ENCODE peak calls at places on chromosomes 12 and 14, in ten cellular contexts. K is heart left ventricle, U is GM23338, E is esophagus squamous epithelium, V is tibial artery, F is IMR-90, D is pancreas, M is astrocyte, R is mesendoderm, I is neural progenitor cell. P is an unnamed sample.

GRCh38 chr14:39374846-39375245 is 57.4 kb downstream of the FBXO33 start:
- DNase-seq in K (no peak), U (no peak), E (no peak), V (no peak), F (peak; percentile 74), D (no peak), M (peak; percentile 62), R (no peak), I (no peak), P (no peak)

GRCh38 chr12:79294590-79294989 is 396.2 kb downstream of the PAWR start:
- DNase-seq in K (no peak), U (no peak), E (no peak), V (no peak), F (no peak), D (no peak), M (no peak), R (no peak), I (no peak), P (no peak)

GRCh38 chr14:63781686-63782085 is 53.8 kb upstream of the SGPP1 start:
- DNase-seq in K (no peak), U (no peak), E (no peak), V (no peak), F (no peak), D (no peak), M (no peak), R (no peak), I (no peak), P (no peak)

GRCh38 chr12:117774986-117775775 is 193.6 kb downstream of the KSR2 start:
- DNase-seq in K (no peak), U (no peak), E (no peak), V (no peak), F (no peak), D (no peak), M (peak; percentile 0), R (no peak), I (no peak), P (no peak)

GRCh38 chr12:94867066-94867855 is 136.2 kb downstream of the NDUFA12 start:
- DNase-seq in K (no peak), U (no peak), E (no peak), V (no peak), F (peak; percentile 17), D (no peak), M (peak; percentile 56), R (no peak), I (no peak), P (no peak)

GRCh38 chr14:105192866-105193731 is 12.0 kb upstream of the NUDT14 start:
- DNase-seq in K (peak; percentile 58), U (no peak), E (no peak), V (no peak), F (peak; percentile 35), D (no peak), M (peak; percentile 28), R (no peak), I (no peak), P (no peak)

GRCh38 chr12:109604902-109605536 is 31.4 kb downstream of the MVK start:
- DNase-seq in K (no peak), U (no peak), E (no peak), V (no peak), F (no peak), D (no peak), M (no peak), R (peak; percentile 38), I (peak; percentile 68), P (no peak)

GRCh38 chr14:103541944-103542544 is 13.0 kb downstream of the TRMT61A start:
- DNase-seq in K (no peak), U (no peak), E (no peak), V (no peak), F (no peak), D (no peak), M (no peak), R (peak; percentile 27), I (peak; percentile 65), P (peak; percentile 91)

DNA sequence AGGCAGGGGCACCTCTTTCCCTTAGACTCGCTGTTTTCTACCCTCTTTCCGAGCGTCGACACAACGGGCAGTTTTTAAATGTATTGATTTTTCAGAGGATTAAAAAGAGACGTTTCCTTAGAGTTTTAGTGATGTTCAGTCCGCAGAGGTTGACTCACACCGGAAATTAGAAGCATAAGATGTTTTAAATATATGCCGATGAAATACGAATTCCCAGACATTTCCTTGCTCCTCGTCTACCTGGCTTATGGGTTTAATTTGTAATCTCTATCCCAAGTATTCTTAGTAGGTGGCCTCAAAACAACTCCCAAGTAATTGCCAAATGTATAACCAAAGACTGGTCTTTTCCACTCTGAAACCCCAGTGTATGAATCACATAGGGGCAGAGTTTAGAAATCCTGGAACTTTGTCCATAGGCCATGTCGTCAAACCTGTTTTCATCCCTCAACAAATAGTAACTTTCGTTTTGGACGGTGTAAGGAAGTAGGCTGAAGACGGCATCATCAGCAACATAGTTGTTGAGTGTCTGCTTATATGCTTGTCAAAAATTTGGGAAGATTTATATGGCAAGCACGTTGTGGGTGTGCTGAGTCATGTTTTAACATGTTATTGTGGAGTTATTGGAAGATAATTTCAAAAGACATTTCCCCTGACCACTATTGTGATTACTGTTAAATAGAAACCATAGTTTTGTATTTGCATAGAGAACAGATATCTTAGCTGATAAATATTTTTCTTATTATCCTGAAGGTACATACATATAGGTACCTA is 824 bp downstream of the TBK1 start:
- DNase-seq in K (no peak), U (peak; percentile 21), E (no peak), V (no peak), F (peak; percentile 90), D (no peak), M (peak; percentile 86), R (peak; percentile 27), I (no peak), P (peak; percentile 30)
- H3K36me3 ChIP-seq in K (no peaks in the 10 kb centered on the region), U (peaks cover 6% of the 10 kb centered on the region), E (no peaks in the 10 kb centered on the region), V (peaks cover 11% of the 10 kb centered on the region), F (peaks cover 11% of the 10 kb centered on the region), D (no peaks in the 10 kb centered on the region), M (peaks cover 4% of the 10 kb centered on the region), R (no peaks in the 10 kb centered on the region), I (no peaks in the 10 kb centered on the region), P (peaks cover 6% of the 10 kb centered on the region)

GRCh38 chr14:60165547-60165876 is 314 bp upstream of the DHRS7 start:
- DNase-seq in K (no peak), U (no peak), E (no peak), V (no peak), F (no peak), D (no peak), M (no peak), R (no peak), I (no peak), P (no peak)

GRCh38 chr14:60164404-60164716 is 838 bp downstream of the DHRS7 start:
- DNase-seq in K (no peak), U (no peak), E (no peak), V (no peak), F (no peak), D (no peak), M (no peak), R (no peak), I (no peak), P (no peak)

GRCh38 chr14:60161176-60162107 is 3.8 kb downstream of the DHRS7 start:
- DNase-seq in K (no peak), U (peak; percentile 41), E (no peak), V (no peak), F (peak; percentile 18), D (no peak), M (no peak), R (no peak), I (no peak), P (peak; percentile 16)

GRCh38 chr14:60164717-60165546 is at the start of gene DHRS7:
- DNase-seq in K (peak; percentile 87), U (peak; percentile 77), E (no peak), V (peak; percentile 92), F (peak; percentile 71), D (peak; percentile 83), M (peak; percentile 68), R (peak; percentile 86), I (peak; percentile 92), P (peak; percentile 90)

DNA sequence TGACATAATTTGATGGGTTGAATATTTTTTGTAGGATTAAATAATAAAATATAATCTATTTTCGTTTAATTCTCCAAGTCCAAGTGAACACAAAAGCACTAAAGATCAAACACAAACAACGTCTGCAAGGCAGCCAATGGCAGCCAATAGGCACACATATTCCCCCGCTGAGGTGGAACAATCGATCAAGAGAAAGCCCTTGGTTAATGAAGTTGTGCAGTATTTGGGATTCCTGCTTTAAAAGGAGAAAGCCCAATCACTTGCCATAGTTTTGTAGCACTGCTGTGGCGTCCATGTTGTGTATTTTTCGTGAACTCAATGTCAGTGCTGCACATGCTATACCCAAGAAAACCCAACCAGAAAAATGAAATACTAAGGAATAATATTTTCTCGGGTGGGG is 1.5 kb downstream of the DHRS7 start:
- DNase-seq in K (no peak), U (peak; percentile 36), E (no peak), V (no peak), F (no peak), D (no peak), M (no peak), R (no peak), I (peak; percentile 44), P (peak; percentile 31)
- H3K4me3 ChIP-seq in K (peak overlapping the region; percentile 78), U (peak overlapping the region; percentile 67), E (peak overlapping the region; percentile 89), V (peak overlapping the region; percentile 88), F (no peak overlapping the region), D (no peak overlapping the region), M (peak overlapping the region; percentile 94), R (no peak overlapping the region), I (peak overlapping the region; percentile 75), P (no peak overlapping the region)

DNA sequence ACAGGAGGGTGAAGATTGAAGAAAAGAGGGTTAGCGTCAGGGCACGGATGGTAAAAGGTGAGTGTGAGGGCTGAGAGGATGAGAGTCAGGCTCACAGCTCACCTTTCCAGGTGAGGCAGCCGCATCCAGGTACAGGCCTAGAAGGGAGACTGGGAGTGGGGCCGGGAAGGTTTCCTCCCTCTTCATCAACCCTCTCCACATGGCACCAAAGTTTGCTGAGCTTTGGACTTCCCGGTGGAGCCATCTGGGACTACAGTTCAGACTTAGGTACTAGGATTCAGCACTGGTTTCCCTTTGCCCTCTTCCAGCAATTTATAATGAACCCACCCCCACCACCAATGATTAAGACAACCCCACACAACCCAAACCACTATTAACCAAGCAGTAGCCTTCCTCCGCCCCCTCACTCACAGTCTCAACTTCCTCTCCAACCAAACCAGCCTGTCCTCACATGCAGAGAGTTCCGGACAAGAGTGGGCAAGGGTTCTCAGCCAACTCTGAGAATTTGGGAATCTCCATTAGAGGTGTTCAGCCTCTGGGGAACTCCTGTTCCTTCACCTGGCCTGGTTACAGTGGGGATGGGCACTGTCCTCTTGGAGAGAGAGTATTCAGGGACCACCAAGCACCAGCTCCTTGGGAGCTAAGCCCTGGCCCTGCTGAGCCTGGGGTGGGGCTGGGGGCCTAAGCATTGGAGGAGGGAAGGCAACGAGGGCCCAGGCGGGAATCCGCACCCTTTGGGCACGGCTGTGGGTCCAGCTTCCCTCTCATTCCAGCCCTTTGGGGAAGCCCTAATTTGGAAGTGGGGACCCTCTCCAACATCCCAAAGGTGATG is 2.3 kb upstream of the HOXC4 start:
- DNase-seq in K (no peak), U (no peak), E (no peak), V (no peak), F (no peak), D (no peak), M (no peak), R (no peak), I (no peak), P (peak; percentile 62)
- H3K27me3 ChIP-seq in K (peaks cover 97% of the 10 kb centered on the region), U (peaks cover 100% of the 10 kb centered on the region), E (no peaks in the 10 kb centered on the region), V (no peaks in the 10 kb centered on the region), F (peaks cover 77% of the 10 kb centered on the region), D (peaks cover 3% of the 10 kb centered on the region), M (peaks cover 91% of the 10 kb centered on the region), R (peaks cover 96% of the 10 kb centered on the region), I (peaks cover 100% of the 10 kb centered on the region), P (peaks cover 99% of the 10 kb centered on the region)

DNA sequence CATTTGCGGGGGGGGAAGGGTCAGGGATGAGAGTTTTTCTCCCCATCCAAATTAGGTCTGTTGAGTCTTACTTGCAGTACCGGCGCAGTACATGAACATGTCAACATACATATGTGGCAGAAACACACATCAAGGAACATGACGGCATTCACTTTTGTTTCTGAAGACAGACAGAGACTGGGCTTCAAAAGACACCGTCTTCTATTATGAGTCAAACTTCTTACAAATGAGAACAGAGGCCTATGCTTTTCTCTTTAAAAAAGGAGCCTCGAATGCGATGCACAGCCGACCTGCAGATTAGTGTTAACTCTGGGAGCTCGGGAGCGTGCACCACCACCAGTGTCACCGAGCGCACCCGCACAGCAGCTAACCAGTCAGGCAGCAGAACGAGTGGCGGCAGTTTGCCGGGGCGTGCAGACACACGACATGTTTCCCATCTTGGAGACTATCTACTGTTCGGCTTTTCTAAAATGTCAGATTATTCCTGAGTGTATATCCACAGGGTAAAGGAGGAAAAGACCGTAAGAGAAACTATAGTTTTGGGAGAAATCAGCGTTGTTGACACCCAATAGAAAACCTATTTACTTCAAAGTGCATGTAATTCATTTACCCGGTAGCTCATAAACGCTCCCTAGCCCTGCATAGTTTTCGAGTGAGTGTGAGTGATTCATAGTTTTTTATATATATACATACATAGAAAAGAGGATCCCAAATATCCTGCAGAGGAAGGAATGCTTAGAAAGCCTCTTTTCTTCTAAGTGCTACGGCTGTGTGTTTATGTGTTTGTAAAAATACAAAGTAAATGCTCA is 33.0 kb downstream of the UBR7 start:
- DNase-seq in K (no peak), U (no peak), E (no peak), V (no peak), F (peak; percentile 89), D (no peak), M (peak; percentile 73), R (no peak), I (no peak), P (no peak)
- H3K36me3 ChIP-seq in K (peaks cover 9% of the 10 kb centered on the region), U (peaks cover 4% of the 10 kb centered on the region), E (peaks cover 19% of the 10 kb centered on the region), V (peaks cover 38% of the 10 kb centered on the region), F (peaks cover 21% of the 10 kb centered on the region), D (peaks cover 3% of the 10 kb centered on the region), M (peaks cover 10% of the 10 kb centered on the region), R (peaks cover 4% of the 10 kb centered on the region), I (no peaks in the 10 kb centered on the region), P (peaks cover 9% of the 10 kb centered on the region)

P was measured in H7.